ENCODE peak calls at places on chromosomes 13 and 19, in nine cellular contexts. T is lung; U is endothelial cell; X is AG04450; B is CD4-positive, alpha-beta T cell; L is omental fat pad; Y is adrenal gland; P is lower lobe of right lung; K is heart right ventricle. A is an unnamed sample.
A peak's percentile ranks its signal among the peaks of the same experiment; 100 is the strongest.

GRCh38 chr19:12777217-12778019 is 2.1 kb upstream of the HOOK2 start:
- DNase-seq in T (peak; percentile 78), U (peak; percentile 92), X (no peak), B (peak; percentile 80), L (no peak), Y (peak; percentile 82), P (peak; percentile 86), K (peak; percentile 87), A (no peak)

GRCh38 chr13:100519626-100520025 is 69.0 kb downstream of the GGACT start:
- DNase-seq in T (no peak), U (no peak), X (no peak), B (no peak), L (no peak), Y (no peak), P (no peak), K (no peak), A (no peak)

GRCh38 chr13:99399623-99399974 is 92.4 kb upstream of the GPR183 start:
- DNase-seq in T (no peak), U (no peak), X (no peak), B (no peak), L (no peak), Y (no peak), P (peak; percentile 43), K (no peak), A (no peak)

GRCh38 chr13:111005808-111006494 is 91.1 kb upstream of the ANKRD10 start:
- DNase-seq in T (no peak), U (no peak), X (no peak), B (no peak), L (no peak), Y (peak; percentile 34), P (no peak), K (peak; percentile 63), A (no peak)

GRCh38 chr13:112451512-112452379 is 75.6 kb downstream of the SPACA7 start:
- DNase-seq in T (peak; percentile 23), U (no peak), X (no peak), B (no peak), L (no peak), Y (no peak), P (no peak), K (no peak), A (no peak)

GRCh38 chr13:113886561-113887112 is 22.8 kb upstream of the GAS6 start:
- DNase-seq in T (no peak), U (no peak), X (no peak), B (no peak), L (no peak), Y (no peak), P (no peak), K (no peak), A (no peak)

GRCh38 chr19:10473192-10473591 is 30.0 kb downstream of the KEAP1 start:
- DNase-seq in T (no peak), U (no peak), X (no peak), B (no peak), L (no peak), Y (no peak), P (no peak), K (no peak), A (no peak)

GRCh38 chr13:50081106-50081898 is 66.1 kb downstream of the KCNRG start:
- DNase-seq in T (peak; percentile 54), U (peak; percentile 51), X (no peak), B (peak; percentile 23), L (peak; percentile 29), Y (peak; percentile 69), P (peak; percentile 66), K (peak; percentile 56), A (no peak)

DNA sequence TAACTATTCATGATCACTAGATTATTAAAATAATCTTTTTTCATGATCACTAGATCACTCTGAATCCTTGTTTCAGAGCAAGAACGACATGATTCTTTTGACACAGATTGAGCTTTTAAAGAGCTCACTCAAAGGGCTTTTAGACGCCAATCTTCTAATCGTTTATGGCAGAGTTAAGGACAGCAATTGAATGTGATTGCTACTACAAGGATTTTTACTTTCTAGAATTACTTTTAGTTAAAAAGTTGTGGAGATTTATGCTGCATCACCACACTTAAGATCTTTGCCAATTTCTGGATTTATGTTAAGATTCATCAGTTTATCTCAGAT is 1.3 kb downstream of the EXOSC8 start:
- DNase-seq in T (no peak), U (no peak), X (no peak), B (no peak), L (no peak), Y (no peak), P (no peak), K (no peak), A (no peak)
- TF ChIP-seq CTCF in T (no peak), U (no peak), X (no peak), B (no peak), L (no peak), Y (no peak), P (no peak), K (no peak), A (no peak)

GRCh38 chr19:53812335-53812734 is 11.8 kb downstream of the NLRP12 start:
- DNase-seq in T (no peak), U (no peak), X (no peak), B (no peak), L (no peak), Y (no peak), P (no peak), K (no peak), A (no peak)

GRCh38 chr19:53810891-53811290 is 13.2 kb downstream of the NLRP12 start:
- DNase-seq in T (no peak), U (no peak), X (no peak), B (no peak), L (no peak), Y (no peak), P (no peak), K (no peak), A (no peak)

GRCh38 chr19:53809518-53810186 is 14.5 kb downstream of the NLRP12 start:
- DNase-seq in T (no peak), U (peak; percentile 36), X (no peak), B (no peak), L (no peak), Y (no peak), P (no peak), K (no peak), A (no peak)

GRCh38 chr19:53810187-53810546 is 13.9 kb downstream of the NLRP12 start:
- DNase-seq in T (no peak), U (no peak), X (no peak), B (no peak), L (no peak), Y (no peak), P (no peak), K (no peak), A (no peak)

GRCh38 chr19:53808710-53809125 is 15.4 kb downstream of the NLRP12 start:
- DNase-seq in T (no peak), U (peak; percentile 40), X (no peak), B (no peak), L (no peak), Y (no peak), P (no peak), K (no peak), A (no peak)
- TF ChIP-seq CTCF in T (peak; percentile 34), U (peak; percentile 24), X (peak; percentile 67), B (no peak), L (no peak), Y (no peak), P (peak; percentile 41), K (peak; percentile 55), A (peak; percentile 33)

GRCh38 chr13:26220575-26220974 is 1.5 kb downstream of the RNF6 start:
- DNase-seq in T (no peak), U (no peak), X (no peak), B (no peak), L (no peak), Y (peak; percentile 23), P (no peak), K (no peak), A (no peak)

GRCh38 chr13:26219726-26220125 is 2.4 kb downstream of the RNF6 start:
- DNase-seq in T (no peak), U (no peak), X (no peak), B (no peak), L (no peak), Y (no peak), P (no peak), K (no peak), A (no peak)

GRCh38 chr13:26221399-26221720 is 754 bp downstream of the RNF6 start:
- DNase-seq in T (no peak), U (no peak), X (no peak), B (no peak), L (no peak), Y (no peak), P (no peak), K (no peak), A (no peak)

GRCh38 chr13:26222523-26223046 is 471 bp upstream of the RNF6 start:
- DNase-seq in T (no peak), U (no peak), X (no peak), B (no peak), L (no peak), Y (no peak), P (no peak), K (peak; percentile 15), A (no peak)

DNA sequence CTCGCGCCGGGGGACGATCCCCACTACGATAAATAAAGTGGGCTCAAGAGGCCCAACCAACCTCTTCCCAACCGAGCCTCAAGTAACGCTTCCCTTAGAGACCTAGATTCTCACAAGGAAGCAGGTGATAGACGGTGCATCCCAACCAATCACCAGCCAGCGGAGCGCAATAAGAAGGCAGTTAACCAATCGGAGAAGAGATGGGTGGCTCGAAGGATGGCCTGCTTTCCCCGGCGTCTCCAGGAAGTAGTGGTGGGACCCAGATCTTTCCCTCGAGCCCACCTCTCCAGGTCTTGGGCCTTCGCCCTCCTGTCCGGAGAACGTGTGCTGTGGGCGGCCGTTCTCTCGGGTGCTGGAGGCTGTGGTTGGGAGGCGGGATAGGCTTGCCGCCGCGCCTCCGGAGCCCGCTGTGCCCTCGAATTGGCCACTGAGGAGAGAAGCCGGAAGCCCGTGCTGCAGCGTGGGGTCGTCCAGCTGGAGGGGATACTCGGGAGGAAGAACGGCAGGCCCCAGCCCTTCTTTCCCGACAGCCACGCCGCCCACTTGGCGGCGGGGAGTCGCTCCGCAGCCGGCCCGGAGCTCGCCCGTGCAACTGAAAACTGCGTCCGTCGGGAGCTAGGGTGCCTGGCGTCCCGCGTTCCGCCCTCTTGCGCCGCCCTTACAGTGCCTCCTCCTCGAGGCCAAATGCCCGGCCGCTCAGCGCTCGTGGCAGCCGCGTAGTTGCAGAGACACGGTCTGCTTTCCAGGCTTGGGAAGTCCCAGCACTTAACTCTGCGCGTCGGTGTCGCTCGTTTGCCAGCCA is at the start of gene RNF6:
- DNase-seq in T (peak; percentile 96), U (peak; percentile 77), X (peak; percentile 98), B (peak; percentile 80), L (peak; percentile 92), Y (peak; percentile 95), P (peak; percentile 98), K (peak; percentile 85), A (peak; percentile 83)
- TF ChIP-seq CTCF in T (no peak), U (no peak), X (no peak), B (no peak), L (no peak), Y (no peak), P (peak; percentile 9), K (no peak), A (no peak)

GRCh38 chr13:51584731-51585191 is 499 bp downstream of the WDFY2 start:
- DNase-seq in T (peak; percentile 63), U (peak; percentile 59), X (no peak), B (peak; percentile 68), L (peak; percentile 31), Y (peak; percentile 63), P (peak; percentile 75), K (peak; percentile 64), A (no peak)

GRCh38 chr13:51585234-51585672 is 991 bp downstream of the WDFY2 start:
- DNase-seq in T (no peak), U (no peak), X (no peak), B (no peak), L (no peak), Y (no peak), P (no peak), K (no peak), A (no peak)

GRCh38 chr13:51585696-51586095 is 1.4 kb downstream of the WDFY2 start:
- DNase-seq in T (no peak), U (no peak), X (no peak), B (no peak), L (no peak), Y (no peak), P (no peak), K (no peak), A (no peak)

GRCh38 chr13:51583469-51583874 is 790 bp upstream of the WDFY2 start:
- DNase-seq in T (no peak), U (no peak), X (no peak), B (no peak), L (no peak), Y (no peak), P (no peak), K (no peak), A (no peak)

DNA sequence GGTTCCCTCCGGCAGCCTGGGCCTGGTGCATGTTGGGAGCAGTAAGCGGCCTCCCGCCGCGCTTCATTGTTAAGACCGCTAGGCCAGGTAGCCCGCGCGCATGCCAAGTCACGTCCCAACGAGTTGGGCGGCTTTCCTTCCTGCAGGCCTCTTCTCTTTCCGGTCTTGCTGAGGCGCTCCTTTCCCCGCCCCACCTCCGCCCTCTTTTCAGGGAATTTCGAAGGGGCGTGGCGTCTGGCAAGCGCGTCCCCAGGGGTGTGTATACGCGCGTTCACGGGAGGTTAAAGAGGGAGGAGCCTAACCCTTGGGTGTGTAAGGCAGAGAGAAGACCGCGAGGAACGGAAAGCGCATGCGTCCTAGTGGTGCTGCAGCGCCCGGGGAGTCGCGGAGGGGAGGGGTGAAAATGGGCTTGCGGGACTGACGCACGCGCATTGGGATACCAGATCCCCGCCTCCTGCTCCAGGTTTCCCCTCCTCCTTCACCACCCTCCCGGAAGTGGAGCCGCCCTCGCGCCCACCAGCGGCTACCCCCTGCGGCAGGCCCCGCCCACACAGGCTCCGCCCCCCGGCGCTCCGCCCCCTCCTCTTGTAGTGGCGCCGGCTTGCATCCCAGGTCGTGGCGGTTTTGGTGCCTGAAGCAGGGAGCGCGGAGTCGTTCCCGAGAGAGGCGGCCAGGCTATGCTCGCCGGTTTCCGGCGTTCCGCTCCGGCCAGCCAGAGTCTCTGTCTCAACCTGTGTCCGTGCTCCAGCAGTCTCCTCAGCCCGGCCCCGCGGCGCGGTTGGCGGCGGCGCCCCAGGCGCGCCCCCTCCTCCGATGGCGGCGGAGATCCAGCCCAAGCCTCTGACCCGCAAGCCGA is at the start of gene WDFY2:
- DNase-seq in T (peak; percentile 100), U (peak; percentile 99), X (peak; percentile 100), B (peak; percentile 99), L (peak; percentile 99), Y (peak; percentile 100), P (peak; percentile 100), K (peak; percentile 100), A (peak; percentile 45)
- TF ChIP-seq CTCF in T (no peak), U (peak; percentile 35), X (no peak), B (no peak), L (no peak), Y (no peak), P (no peak), K (no peak), A (no peak)